ENCODE peak calls at places on chromosomes 2 and 18, in four cellular contexts. B, I, Y and C are unnamed samples.
A peak's percentile ranks its signal among the peaks of the same experiment; 100 is the strongest.

GRCh38 chr2:213013979-213014378 is 137.4 kb downstream of the IKZF2 start:
- DNase-seq in B (no peak), I (no peak), Y (no peak), C (no peak)

GRCh38 chr2:69709290-69709689 is 32.6 kb upstream of the ANXA4 start:
- DNase-seq in B (no peak), I (no peak), Y (no peak), C (no peak)

GRCh38 chr2:222208010-222208690 is 90.6 kb downstream of the PAX3 start:
- DNase-seq in B (no peak), I (no peak), Y (no peak), C (no peak)

GRCh38 chr18:5391427-5391826 is 95.9 kb upstream of the ZBTB14 start:
- DNase-seq in B (no peak), I (no peak), Y (no peak), C (no peak)

GRCh38 chr2:204888222-204888621 is 342.9 kb downstream of the PARD3B start:
- DNase-seq in B (no peak), I (no peak), Y (no peak), C (no peak)

GRCh38 chr2:4130651-4131050 is 427.3 kb downstream of the DCDC2C start:
- DNase-seq in B (no peak), I (no peak), Y (no peak), C (no peak)

GRCh38 chr2:158214431-158214830 is 112.8 kb downstream of the UPP2 start:
- DNase-seq in B (peak; percentile 18), I (no peak), Y (peak; percentile 77), C (no peak)

GRCh38 chr2:101159526-101159925 is 8.3 kb upstream of the TBC1D8 start:
- DNase-seq in B (no peak), I (no peak), Y (no peak), C (no peak)

GRCh38 chr2:208142925-208143799 is 2.8 kb downstream of the CRYGB start:
- DNase-seq in B (no peak), I (no peak), Y (peak; percentile 93), C (no peak)

GRCh38 chr2:231926180-231926741 is at the start of gene NPPC:
- DNase-seq in B (peak; percentile 66), I (no peak), Y (peak; percentile 62), C (peak; percentile 81)

DNA sequence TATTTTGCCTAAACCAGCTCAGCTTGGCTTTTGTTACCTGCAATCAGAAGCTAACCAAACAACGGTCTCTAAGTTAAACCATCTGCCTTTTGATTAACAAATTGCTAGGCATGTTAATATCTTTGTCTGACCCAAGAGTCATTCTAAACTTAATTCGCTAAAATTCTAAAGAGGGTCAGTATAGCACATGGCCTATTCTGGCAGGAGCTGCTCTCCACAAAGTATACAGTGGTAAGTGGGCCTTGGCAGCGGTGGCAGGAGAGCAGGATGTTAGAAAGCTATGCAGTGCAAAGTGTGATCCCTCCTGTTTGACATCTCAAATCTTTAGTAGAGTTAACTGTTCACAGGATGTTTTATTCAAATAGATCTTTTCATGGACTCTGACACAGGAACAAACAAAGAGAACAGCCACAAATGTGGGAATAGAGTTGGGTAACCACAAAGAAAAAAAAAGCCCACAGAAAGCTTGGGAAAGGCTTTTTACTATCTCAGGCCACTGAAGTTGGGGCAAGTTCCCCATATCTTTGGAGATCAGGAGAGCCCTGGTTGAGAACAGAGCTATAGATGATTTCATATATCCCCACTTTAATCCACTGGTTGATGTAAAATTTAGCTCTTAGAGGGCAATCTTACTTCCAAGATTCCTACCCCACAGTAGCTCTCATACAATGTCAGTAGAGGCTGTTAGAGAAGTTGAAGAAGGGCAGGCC is 10.6 kb downstream of the CFAP210 start:
- DNase-seq in B (no peak), I (no peak), Y (peak; percentile 98), C (no peak)
- TF ChIP-seq FOXK2 in B (no peak), I (no peak), Y (no peak), C (no peak)

GRCh38 chr2:37323770-37324535 is 680 bp downstream of the PRKD3 start:
- DNase-seq in B (no peak), I (no peak), Y (peak; percentile 29), C (no peak)

GRCh38 chr2:37324786-37325624 is at the start of gene PRKD3:
- DNase-seq in B (peak; percentile 85), I (no peak), Y (peak; percentile 27), C (peak; percentile 75)

GRCh38 chr2:37324536-37324785 is 172 bp downstream of the PRKD3 start:
- DNase-seq in B (no peak), I (no peak), Y (peak; percentile 61), C (no peak)

GRCh38 chr2:37322368-37322767 is 2.3 kb downstream of the PRKD3 start:
- DNase-seq in B (no peak), I (no peak), Y (no peak), C (no peak)

DNA sequence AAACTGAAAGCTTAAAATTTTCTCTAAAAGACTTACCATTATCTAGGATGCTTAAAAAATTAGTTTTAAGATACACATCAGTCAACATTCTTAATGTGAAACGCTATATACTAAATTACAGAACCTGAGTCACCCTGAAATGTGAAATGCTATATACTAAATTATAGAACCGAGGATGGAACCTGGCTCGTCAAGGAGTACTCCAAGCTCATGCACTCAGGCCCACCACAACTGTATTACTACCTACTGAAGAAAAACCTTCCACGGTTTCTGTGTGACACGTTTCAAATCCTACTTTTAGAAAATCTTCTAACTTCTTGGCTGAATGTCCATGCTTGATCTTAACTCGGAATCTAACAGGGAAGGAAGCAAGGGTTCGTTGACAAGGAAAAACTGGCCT is 1.5 kb downstream of the PRKD3 start:
- DNase-seq in B (no peak), I (no peak), Y (no peak), C (no peak)
- TF ChIP-seq FOXK2 in B (no peak), I (no peak), Y (no peak), C (no peak)

GRCh38 chr2:186099772-186100171 is 361.2 kb downstream of the FSIP2 start:
- DNase-seq in B (no peak), I (no peak), Y (no peak), C (no peak)

GRCh38 chr2:186103276-186103675 is 364.7 kb downstream of the FSIP2 start:
- DNase-seq in B (no peak), I (no peak), Y (no peak), C (no peak)

GRCh38 chr2:186105016-186105415 is 366.4 kb downstream of the FSIP2 start:
- DNase-seq in B (no peak), I (no peak), Y (no peak), C (no peak)

GRCh38 chr2:186098821-186099220 is 360.2 kb downstream of the FSIP2 start:
- DNase-seq in B (no peak), I (no peak), Y (no peak), C (no peak)

DNA sequence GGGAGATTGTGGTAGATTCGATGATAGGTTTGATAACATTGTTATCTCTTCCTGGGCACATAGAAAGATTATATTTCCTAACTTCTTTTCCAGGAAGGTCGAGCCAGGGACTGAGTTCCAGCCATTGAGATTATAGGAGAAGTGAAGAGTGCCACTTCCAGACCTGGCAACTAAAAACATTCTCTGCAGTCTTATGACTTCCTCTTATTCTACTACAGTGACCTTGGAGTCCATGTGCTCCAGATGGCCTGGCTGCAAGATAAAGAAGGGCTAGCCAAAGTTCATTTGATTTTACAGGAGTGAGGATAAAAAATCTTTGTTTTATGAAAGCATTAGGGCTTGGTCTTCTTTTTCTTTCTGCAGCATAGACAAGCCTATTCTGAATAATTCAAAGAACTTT is 363.0 kb downstream of the FSIP2 start:
- DNase-seq in B (no peak), I (no peak), Y (no peak), C (no peak)
- TF ChIP-seq FOXK2 in B (no peak), I (no peak), Y (no peak), C (no peak)

DNA sequence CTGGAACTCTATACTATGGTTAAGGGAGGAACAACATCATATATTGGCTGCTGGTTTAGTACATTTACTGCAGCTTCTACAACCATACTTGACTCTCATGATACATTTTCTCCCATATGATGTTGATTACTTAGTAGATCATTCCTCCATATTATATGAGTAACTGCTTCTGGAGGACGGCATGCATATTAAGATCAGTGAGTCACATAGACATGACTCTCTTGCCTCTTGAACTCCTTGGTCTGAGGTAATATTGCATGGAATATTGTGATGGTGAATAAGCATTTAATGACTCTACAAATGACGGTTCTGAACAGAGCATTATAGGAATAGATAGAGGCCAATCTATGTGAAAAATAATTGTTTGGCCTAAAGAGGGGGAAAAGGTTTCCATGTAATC is 418.8 kb upstream of the SPHKAP start:
- DNase-seq in B (no peak), I (no peak), Y (no peak), C (no peak)
- TF ChIP-seq FOXK2 in B (no peak), I (no peak), Y (no peak), C (no peak)

GRCh38 chr2:57954020-57954419 is 92.6 kb upstream of the VRK2 start:
- DNase-seq in B (no peak), I (no peak), Y (no peak), C (no peak)
- TF ChIP-seq FOXK2 in B (no peak), I (no peak), Y (no peak), C (no peak)

DNA sequence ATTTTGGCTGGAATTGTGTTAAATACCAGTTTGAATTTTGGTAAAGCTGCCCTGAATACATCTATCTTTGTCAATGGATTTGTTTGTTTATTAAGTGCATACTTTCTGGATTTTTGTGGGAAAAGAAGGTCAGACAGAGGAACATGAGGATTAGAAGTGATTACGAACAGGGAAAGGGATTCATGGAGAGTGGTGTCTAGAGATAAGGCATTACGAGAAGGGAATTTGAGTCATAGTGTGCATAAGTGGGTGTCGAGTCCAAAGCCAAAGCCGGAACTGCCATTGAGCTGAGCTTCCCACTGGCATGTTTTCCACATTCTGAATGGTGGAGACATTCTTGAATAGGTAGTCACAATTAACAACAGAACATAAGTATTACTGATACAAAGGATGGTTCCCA is 68.9 kb upstream of the EFEMP1 start:
- DNase-seq in B (no peak), I (no peak), Y (peak; percentile 35), C (no peak)
- TF ChIP-seq FOXK2 in B (no peak), I (no peak), Y (no peak), C (no peak)

GRCh38 chr2:215590353-215590752 is 154.5 kb upstream of the FN1 start:
- DNase-seq in B (no peak), I (no peak), Y (peak; percentile 30), C (no peak)
- TF ChIP-seq FOXK2 in B (no peak), I (no peak), Y (no peak), C (no peak)